ENCODE peak calls at places on chromosomes 3 and 15, in ten cellular contexts. F, R, V, O, H, Z, A, L, X and K are unnamed samples.
A peak's percentile ranks its signal among the peaks of the same experiment; 100 is the strongest.

GRCh38 chr3:10315771-10316344 is 5.1 kb downstream of the SEC13 start:
- DNase-seq in F (no peak), R (no peak), V (no peak), O (no peak), H (no peak), Z (no peak), A (no peak), L (no peak), X (no peak), K (no peak)

GRCh38 chr3:182058488-182058887 is 346.8 kb downstream of the SOX2 start:
- DNase-seq in F (no peak), R (peak; percentile 42), V (no peak), O (no peak), H (no peak), Z (no peak), A (no peak), L (no peak), X (no peak), K (peak; percentile 99)

GRCh38 chr3:185342458-185343169 is 20.3 kb upstream of the MAP3K13 start:
- DNase-seq in F (no peak), R (no peak), V (no peak), O (no peak), H (no peak), Z (no peak), A (no peak), L (no peak), X (no peak), K (peak; percentile 70)

GRCh38 chr3:132758740-132759139 is 36.5 kb upstream of the NPHP3 start:
- DNase-seq in F (no peak), R (no peak), V (no peak), O (no peak), H (no peak), Z (no peak), A (no peak), L (no peak), X (no peak), K (no peak)

GRCh38 chr3:140216249-140216648 is 281.3 kb downstream of the CLSTN2 start:
- DNase-seq in F (no peak), R (no peak), V (no peak), O (no peak), H (no peak), Z (no peak), A (no peak), L (no peak), X (no peak), K (peak; percentile 13)

GRCh38 chr15:22930782-22931484 is 49.2 kb downstream of the CYFIP1 start:
- DNase-seq in F (no peak), R (peak; percentile 82), V (peak; percentile 47), O (no peak), H (no peak), Z (no peak), A (no peak), L (peak; percentile 46), X (no peak), K (peak; percentile 77)

GRCh38 chr3:194204036-194204792 is 68.3 kb downstream of the HES1 start:
- DNase-seq in F (no peak), R (no peak), V (no peak), O (no peak), H (no peak), Z (no peak), A (no peak), L (no peak), X (no peak), K (no peak)

GRCh38 chr3:42490243-42490642 is 12.2 kb upstream of the VIPR1 start:
- DNase-seq in F (no peak), R (peak; percentile 97), V (peak; percentile 64), O (peak; percentile 86), H (peak; percentile 33), Z (no peak), A (peak; percentile 44), L (peak; percentile 38), X (no peak), K (peak; percentile 90)

GRCh38 chr3:47661121-47661752 is 82.6 kb upstream of the CSPG5 start:
- DNase-seq in F (no peak), R (no peak), V (peak; percentile 79), O (no peak), H (no peak), Z (no peak), A (peak; percentile 66), L (no peak), X (peak; percentile 77), K (peak; percentile 56)

GRCh38 chr15:97126556-97127233 is 796.2 kb downstream of the NR2F2 start:
- DNase-seq in F (no peak), R (no peak), V (no peak), O (no peak), H (no peak), Z (no peak), A (no peak), L (no peak), X (no peak), K (peak; percentile 7)

GRCh38 chr15:46260937-46261336 is 626.1 kb downstream of the SQOR start:
- DNase-seq in F (peak; percentile 34), R (no peak), V (no peak), O (no peak), H (no peak), Z (no peak), A (no peak), L (no peak), X (no peak), K (no peak)

GRCh38 chr3:18740631-18741583 is 315.8 kb upstream of the SATB1 start:
- DNase-seq in F (no peak), R (no peak), V (no peak), O (no peak), H (peak; percentile 20), Z (no peak), A (no peak), L (no peak), X (no peak), K (no peak)

GRCh38 chr3:63727248-63727647 is 74.8 kb downstream of the SNTN start:
- DNase-seq in F (no peak), R (no peak), V (no peak), O (no peak), H (no peak), Z (no peak), A (no peak), L (no peak), X (no peak), K (no peak)

GRCh38 chr15:82414536-82415191 is 15.0 kb upstream of the GOLGA6L9 start:
- DNase-seq in F (no peak), R (no peak), V (no peak), O (no peak), H (no peak), Z (no peak), A (no peak), L (no peak), X (peak; percentile 55), K (no peak)

GRCh38 chr3:75180235-75180944 is 483.7 kb upstream of the FRG2C start:
- DNase-seq in F (no peak), R (no peak), V (no peak), O (no peak), H (no peak), Z (no peak), A (peak; percentile 1), L (no peak), X (no peak), K (no peak)

GRCh38 chr15:33908396-33908795 is 59.9 kb upstream of the CHRM5 start:
- DNase-seq in F (no peak), R (no peak), V (no peak), O (no peak), H (no peak), Z (no peak), A (peak; percentile 16), L (no peak), X (peak; percentile 5), K (peak; percentile 66)

GRCh38 chr3:170632780-170633179 is 46.9 kb upstream of the SLC7A14 start:
- DNase-seq in F (no peak), R (no peak), V (no peak), O (no peak), H (no peak), Z (no peak), A (no peak), L (no peak), X (no peak), K (peak; percentile 75)

GRCh38 chr3:188179006-188179966 is 25.3 kb downstream of the LPP start:
- DNase-seq in F (no peak), R (no peak), V (no peak), O (no peak), H (no peak), Z (peak; percentile 63), A (no peak), L (peak; percentile 27), X (peak; percentile 80), K (no peak)
- TF ChIP-seq CTCF in F (no peak), R (no peak), V (no peak), O (no peak), H (no peak), Z (no peak), A (peak; percentile 21), L (peak; percentile 22), X (no peak), K (no peak)

GRCh38 chr15:70109522-70109921 is 11.8 kb upstream of the TLE3 start:
- DNase-seq in F (no peak), R (no peak), V (no peak), O (no peak), H (no peak), Z (no peak), A (no peak), L (no peak), X (no peak), K (no peak)
- TF ChIP-seq CTCF in F (no peak), R (no peak), V (no peak), O (no peak), H (no peak), Z (no peak), A (no peak), L (no peak), X (no peak), K (no peak)

GRCh38 chr3:137514853-137515252 is 249.3 kb upstream of the SOX14 start:
- DNase-seq in F (no peak), R (no peak), V (no peak), O (no peak), H (no peak), Z (no peak), A (no peak), L (no peak), X (no peak), K (no peak)
- TF ChIP-seq CTCF in F (peak; percentile 17), R (no peak), V (no peak), O (no peak), H (no peak), Z (no peak), A (no peak), L (no peak), X (no peak), K (no peak)

GRCh38 chr3:53805463-53806159 is 40.6 kb downstream of the CHDH start:
- DNase-seq in F (no peak), R (no peak), V (no peak), O (peak; percentile 60), H (no peak), Z (no peak), A (no peak), L (no peak), X (no peak), K (no peak)

GRCh38 chr3:53804697-53805462 is 41.3 kb downstream of the CHDH start:
- DNase-seq in F (no peak), R (no peak), V (peak; percentile 78), O (no peak), H (no peak), Z (peak; percentile 19), A (peak; percentile 66), L (no peak), X (peak; percentile 58), K (peak; percentile 66)

GRCh38 chr3:53802256-53802880 is 43.9 kb downstream of the CHDH start:
- DNase-seq in F (no peak), R (no peak), V (no peak), O (no peak), H (no peak), Z (no peak), A (no peak), L (no peak), X (no peak), K (no peak)

GRCh38 chr3:53803124-53803815 is 42.9 kb downstream of the CHDH start:
- DNase-seq in F (no peak), R (no peak), V (no peak), O (no peak), H (no peak), Z (no peak), A (no peak), L (no peak), X (no peak), K (no peak)

GRCh38 chr3:53803816-53804545 is 42.2 kb downstream of the CHDH start:
- DNase-seq in F (no peak), R (no peak), V (no peak), O (no peak), H (no peak), Z (no peak), A (no peak), L (no peak), X (no peak), K (no peak)
- TF ChIP-seq CTCF in F (no peak), R (no peak), V (no peak), O (no peak), H (no peak), Z (no peak), A (no peak), L (no peak), X (no peak), K (no peak)